ENCODE peak calls at places on chromosomes 5 and 9, in seven cellular contexts. W is mammary epithelial cell, Y is tibial artery, R is cardiac muscle cell, D is H1, A is dorsolateral prefrontal cortex, Z is upper lobe of right lung. Q is an unnamed sample. For H3K27me3, the result is how much of the 10 kb centered on the place peaks cover.

GRCh38 chr9:117772960-117773359 is 68.8 kb downstream of the TLR4 start:
- DNase-seq in W (peak), Y (no peak), R (no peak), D (no peak), A (no peak), Z (no peak), Q (no peak)

GRCh38 chr9:134943836-134944235 is 26.1 kb upstream of the FCN1 start:
- DNase-seq in W (no peak), Y (no peak), R (no peak), D (no peak), A (no peak), Z (peak), Q (no peak)

GRCh38 chr9:4678679-4679267 is 596 bp upstream of the CDC37L1 start:
- DNase-seq in W (peak), Y (no peak), R (peak), D (no peak), A (peak), Z (no peak), Q (no peak)

GRCh38 chr5:122192883-122193496 is 63.6 kb downstream of the ZNF474 start:
- DNase-seq in W (peak), Y (no peak), R (peak), D (no peak), A (peak), Z (no peak), Q (no peak)

GRCh38 chr9:128632066-128632465 is 24.6 kb downstream of the DYNC2I2 start:
- DNase-seq in W (no peak), Y (no peak), R (no peak), D (no peak), A (no peak), Z (no peak), Q (no peak)

GRCh38 chr5:171570244-171570819 is 150.9 kb downstream of the FGF18 start:
- DNase-seq in W (no peak), Y (no peak), R (no peak), D (no peak), A (no peak), Z (no peak), Q (no peak)

GRCh38 chr5:173514666-173515065 is 101.8 kb downstream of the BOD1 start:
- DNase-seq in W (no peak), Y (no peak), R (no peak), D (peak), A (no peak), Z (no peak), Q (no peak)

GRCh38 chr5:88979244-88979643 is 96.3 kb upstream of the MEF2C start:
- DNase-seq in W (peak), Y (no peak), R (no peak), D (no peak), A (no peak), Z (no peak), Q (no peak)

GRCh38 chr5:139708434-139708849 is 60.3 kb downstream of the CXXC5 start:
- DNase-seq in W (no peak), Y (no peak), R (no peak), D (peak), A (no peak), Z (no peak), Q (no peak)

GRCh38 chr5:177377851-177378776 is 6.1 kb upstream of the SLC34A1 start:
- DNase-seq in W (no peak), Y (no peak), R (no peak), D (no peak), A (no peak), Z (no peak), Q (no peak)
- TF ChIP-seq CTCF in W (no peak), Y (no peak), R (no peak), D (no peak), A (no peak), Z (no peak), Q (no peak)

DNA sequence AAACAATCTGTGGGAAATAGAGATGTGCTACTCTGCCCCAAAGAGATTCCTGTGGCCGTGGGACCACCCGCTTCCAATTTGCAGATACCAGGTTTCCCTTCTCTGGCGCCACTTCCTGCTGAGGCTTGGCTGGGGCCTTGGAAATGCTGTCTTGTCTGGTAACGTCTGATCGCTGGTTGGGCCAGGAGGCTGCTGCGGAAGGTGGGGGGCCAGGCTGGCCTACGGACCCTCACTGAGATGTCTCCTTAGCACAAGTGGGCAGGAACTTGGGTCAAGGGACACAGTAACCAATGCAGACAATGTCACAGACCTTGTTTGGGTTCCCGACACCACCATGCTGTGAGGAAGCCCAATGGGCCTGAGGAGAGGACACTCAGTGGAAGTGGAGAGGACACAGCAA is 31.7 kb upstream of the IRX4 start:
- DNase-seq in W (no peak), Y (no peak), R (no peak), D (no peak), A (no peak), Z (no peak), Q (no peak)
- H3K27me3 ChIP-seq in W (under half), Y (under half), R (under half), D (under half), A (under half), Z (under half), Q (under half)

GRCh38 chr9:96413312-96414221 is 4.6 kb downstream of the ZNF367 start:
- DNase-seq in W (no peak), Y (no peak), R (no peak), D (no peak), A (no peak), Z (no peak), Q (no peak)
- TF ChIP-seq CTCF in W (no peak), Y (no peak), R (no peak), D (no peak), A (peak), Z (no peak), Q (no peak)

DNA sequence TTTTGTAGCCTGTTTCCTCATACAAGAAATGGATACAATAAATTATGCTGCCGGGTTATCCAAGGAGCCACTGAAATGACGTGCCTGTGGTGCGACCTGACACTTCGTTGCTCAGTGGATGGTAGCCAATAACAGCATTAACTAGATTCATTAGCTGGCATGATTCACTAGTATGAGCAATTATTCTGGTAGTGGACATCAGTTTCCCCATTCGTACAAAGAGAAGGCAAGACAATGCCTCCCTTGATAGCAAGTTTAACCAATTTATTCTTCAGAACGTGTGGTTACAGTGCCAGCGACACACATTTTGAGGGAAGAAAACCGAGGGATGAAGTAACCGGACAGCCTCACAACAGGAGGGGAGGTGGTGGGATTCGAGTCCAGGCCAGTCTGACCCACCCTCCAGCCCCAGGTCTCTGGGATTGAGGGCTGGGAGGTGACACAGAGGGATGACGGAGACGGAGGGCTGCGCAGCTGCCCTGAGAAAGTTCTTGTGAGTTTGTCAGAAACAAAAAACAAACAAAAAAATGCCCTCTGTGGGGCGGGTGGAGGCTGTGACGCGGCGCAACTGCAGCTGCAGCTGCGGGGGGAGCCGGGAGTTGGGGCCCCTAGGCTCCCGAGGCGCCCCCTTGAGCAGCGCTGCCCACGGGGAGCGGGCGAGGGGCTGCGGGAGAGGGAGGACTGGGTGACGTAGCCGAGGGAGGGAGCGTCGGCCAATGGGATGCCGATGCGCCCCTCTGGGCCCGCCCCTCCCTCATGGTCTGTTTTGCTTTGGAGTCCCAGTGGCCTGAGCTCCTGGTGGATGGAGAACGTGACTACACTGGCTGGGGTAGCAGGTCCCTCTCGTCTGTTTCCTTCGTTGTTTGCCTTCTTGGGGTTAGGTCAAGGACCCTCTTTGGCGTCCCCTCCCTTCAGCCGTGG is 10.9 kb downstream of the LHX2 start:
- DNase-seq in W (peak), Y (no peak), R (peak), D (peak), A (no peak), Z (no peak), Q (no peak)
- H3K27me3 ChIP-seq in W (under half), Y (half or more), R (half or more), D (half or more), A (under half), Z (half or more), Q (half or more)

GRCh38 chr5:169808118-169808581 is 171.1 kb downstream of the DOCK2 start:
- DNase-seq in W (no peak), Y (no peak), R (no peak), D (peak), A (no peak), Z (no peak), Q (no peak)
- TF ChIP-seq CTCF in W (no peak), Y (no peak), R (peak), D (peak), A (peak), Z (no peak), Q (no peak)